ENCODE peak calls at places on chromosomes 6 and 20, in seven cellular contexts. N is spleen, W is sigmoid colon, U is suprapubic skin, D is HCT116, Z is HepG2, Q is breast epithelium. O is an unnamed sample.

GRCh38 chr20:24389686-24390085 is 79.7 kb upstream of the SYNDIG1 start:
- DNase-seq in N (no peak), W (no peak), U (no peak), D (no peak), Z (no peak), Q (no peak), O (no peak)

GRCh38 chr6:139395891-139396299 is 21.4 kb upstream of the CITED2 start:
- DNase-seq in N (no peak), W (no peak), U (no peak), D (no peak), Z (no peak), Q (no peak), O (no peak)

GRCh38 chr6:134065706-134066105 is 13.3 kb upstream of the SLC2A12 start:
- DNase-seq in N (no peak), W (no peak), U (no peak), D (peak; percentile 32), Z (peak; percentile 30), Q (no peak), O (no peak)

GRCh38 chr6:29917843-29918242 is 24.5 kb upstream of the HLA-A start:
- DNase-seq in N (no peak), W (no peak), U (no peak), D (no peak), Z (no peak), Q (no peak), O (no peak)

GRCh38 chr6:136587527-136587926 is 37.3 kb upstream of the MAP7 start:
- DNase-seq in N (no peak), W (no peak), U (no peak), D (no peak), Z (no peak), Q (no peak), O (no peak)

GRCh38 chr20:57180954-57181353 is 85.5 kb downstream of the BMP7 start:
- DNase-seq in N (no peak), W (no peak), U (no peak), D (no peak), Z (no peak), Q (no peak), O (no peak)

GRCh38 chr6:130513770-130514169 is 148.0 kb downstream of the TMEM200A start:
- DNase-seq in N (no peak), W (no peak), U (no peak), D (no peak), Z (no peak), Q (peak; percentile 35), O (peak; percentile 9)

GRCh38 chr20:45727044-45727443 is 4.9 kb downstream of the SPINT4 start:
- DNase-seq in N (no peak), W (no peak), U (no peak), D (no peak), Z (no peak), Q (no peak), O (no peak)

GRCh38 chr6:88626460-88626859 is 337.0 kb downstream of the RNGTT start:
- DNase-seq in N (no peak), W (no peak), U (no peak), D (no peak), Z (no peak), Q (no peak), O (no peak)

GRCh38 chr20:23116301-23117089 is 30.4 kb upstream of the CD93 start:
- DNase-seq in N (peak; percentile 72), W (peak; percentile 59), U (no peak), D (no peak), Z (peak; percentile 25), Q (no peak), O (no peak)

GRCh38 chr20:37901667-37902503 is 1.0 kb upstream of the VSTM2L start:
- DNase-seq in N (no peak), W (no peak), U (no peak), D (peak; percentile 4), Z (peak; percentile 61), Q (peak; percentile 19), O (no peak)

GRCh38 chr20:8060977-8061376 is 41.4 kb upstream of the TMX4 start:
- DNase-seq in N (no peak), W (no peak), U (no peak), D (no peak), Z (no peak), Q (no peak), O (no peak)

GRCh38 chr6:14883921-14884320 is 361.9 kb upstream of the JARID2 start:
- DNase-seq in N (no peak), W (no peak), U (no peak), D (no peak), Z (no peak), Q (no peak), O (no peak)

GRCh38 chr6:139370707-139371345 is 3.6 kb downstream of the CITED2 start:
- DNase-seq in N (no peak), W (no peak), U (no peak), D (no peak), Z (no peak), Q (no peak), O (no peak)

GRCh38 chr6:139567095-139567494 is 192.6 kb upstream of the CITED2 start:
- DNase-seq in N (no peak), W (no peak), U (no peak), D (no peak), Z (no peak), Q (no peak), O (no peak)

GRCh38 chr6:40922281-40922680 is 116.7 kb downstream of the UNC5CL start:
- DNase-seq in N (no peak), W (no peak), U (no peak), D (no peak), Z (no peak), Q (no peak), O (no peak)

GRCh38 chr20:8287328-8287727 is 155.3 kb downstream of the PLCB1 start:
- DNase-seq in N (no peak), W (no peak), U (no peak), D (no peak), Z (no peak), Q (no peak), O (no peak)

GRCh38 chr6:89433637-89434499 is 916 bp downstream of the ANKRD6 start:
- DNase-seq in N (peak; percentile 84), W (no peak), U (no peak), D (no peak), Z (no peak), Q (peak; percentile 34), O (peak; percentile 20)

DNA sequence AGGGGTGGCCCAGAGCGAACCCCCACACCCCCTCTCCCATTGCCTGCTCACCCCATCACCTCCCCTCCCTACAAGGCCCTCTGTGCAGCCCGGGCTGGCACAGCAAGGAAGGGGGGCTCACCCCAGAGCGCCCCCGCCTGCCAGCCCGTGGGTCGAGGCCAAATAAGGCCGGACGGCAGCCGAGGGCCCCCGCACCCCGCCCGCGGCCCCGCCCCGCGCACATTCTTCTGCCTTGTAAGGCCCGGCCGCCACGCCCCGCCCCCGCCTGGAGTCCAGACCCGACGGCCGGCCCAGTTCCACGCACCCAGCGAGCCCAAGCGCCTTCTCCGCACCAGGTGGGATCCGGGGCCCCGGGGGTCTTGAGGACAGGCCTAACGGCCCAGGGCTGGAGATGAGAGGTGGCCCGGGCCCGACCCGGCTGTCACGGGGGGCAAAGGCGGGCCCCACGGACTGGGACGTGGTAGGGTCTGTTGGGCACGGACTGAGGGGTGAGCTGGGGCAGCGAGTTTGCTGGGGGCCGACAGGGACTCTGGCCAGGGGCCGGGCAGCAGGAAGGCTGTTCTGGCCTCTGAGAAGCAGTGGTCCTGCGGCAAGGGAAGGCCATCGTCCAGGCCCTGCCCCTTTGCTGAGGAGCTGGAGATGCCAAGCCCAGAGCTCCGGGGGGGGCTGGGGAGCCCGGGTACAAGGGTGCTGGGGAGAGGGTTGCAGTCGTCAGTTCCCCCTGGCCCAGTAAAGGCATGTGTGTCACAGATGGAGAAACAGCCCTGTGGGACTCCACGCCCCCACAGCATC is at the start of gene MYL9:
- DNase-seq in N (peak; percentile 92), W (peak; percentile 99), U (peak; percentile 95), D (no peak), Z (no peak), Q (peak; percentile 94), O (peak; percentile 89)
- TF ChIP-seq POLR2AphosphoS5 in N (peak; percentile 49), W (peak; percentile 93), U (no peak), D (peak; percentile 55), Z (no peak), Q (no peak), O (peak; percentile 72)

GRCh38 chr6:149716584-149716983 is 1.3 kb downstream of the LATS1 start:
- DNase-seq in N (no peak), W (no peak), U (no peak), D (no peak), Z (no peak), Q (no peak), O (no peak)

GRCh38 chr6:149716181-149716580 is 1.7 kb downstream of the LATS1 start:
- DNase-seq in N (no peak), W (no peak), U (no peak), D (no peak), Z (no peak), Q (no peak), O (no peak)

GRCh38 chr6:149719531-149719930 is 1.6 kb upstream of the LATS1 start:
- DNase-seq in N (no peak), W (no peak), U (no peak), D (no peak), Z (no peak), Q (no peak), O (no peak)

GRCh38 chr6:149717255-149717587 is 680 bp downstream of the LATS1 start:
- DNase-seq in N (no peak), W (no peak), U (no peak), D (no peak), Z (no peak), Q (no peak), O (no peak)

DNA sequence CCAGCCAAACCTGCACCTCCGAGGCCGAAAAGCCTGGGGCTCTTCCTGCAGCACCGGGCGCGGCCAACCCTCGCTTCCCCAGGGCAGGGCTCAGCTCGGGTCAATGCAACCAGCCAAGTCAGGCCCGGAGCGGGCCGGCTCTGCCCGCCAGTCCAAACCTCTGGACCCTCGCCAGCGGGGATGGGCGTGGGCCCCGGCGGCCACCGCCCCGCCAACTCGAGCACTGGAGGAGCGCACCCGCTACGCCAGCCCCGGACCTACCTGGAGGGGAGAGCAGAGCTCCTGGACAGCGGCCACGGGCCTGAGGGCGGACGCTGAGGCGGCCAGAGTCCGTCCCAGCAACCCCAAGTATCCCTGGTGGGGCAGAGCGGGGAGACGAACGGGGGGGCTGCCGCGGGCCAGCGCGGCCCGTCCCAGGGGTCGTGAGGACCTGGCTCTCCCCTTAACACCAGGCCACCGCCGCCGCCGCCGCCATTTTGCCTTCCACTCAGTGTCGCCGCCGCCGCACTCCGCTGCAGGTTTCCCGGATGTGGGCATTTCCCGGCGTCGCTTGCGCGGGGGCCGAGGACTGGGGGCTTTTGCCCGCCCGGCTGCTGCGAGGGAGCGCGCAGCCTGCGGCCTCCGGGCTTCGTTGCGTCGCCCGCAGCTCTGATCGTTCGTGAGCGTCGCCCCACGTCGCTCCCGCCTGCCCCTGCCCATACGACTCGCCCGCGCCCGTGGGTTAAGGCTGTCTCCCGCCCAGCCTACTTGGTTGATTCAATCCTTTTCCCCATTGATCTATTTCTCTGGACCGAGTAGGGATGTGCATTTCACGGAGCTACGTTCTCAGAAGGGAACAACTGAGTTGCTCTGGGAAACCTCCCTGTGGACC is at the start of gene LATS1:
- DNase-seq in N (peak; percentile 98), W (peak; percentile 95), U (peak; percentile 96), D (peak; percentile 43), Z (peak; percentile 81), Q (peak; percentile 84), O (peak; percentile 91)
- TF ChIP-seq POLR2A in N (peak; percentile 50), W (peak; percentile 81), U (peak; percentile 48), D (peak; percentile 91), Z (peak; percentile 95), Q (peak; percentile 69), O (peak; percentile 83)

GRCh38 chr6:39213195-39213920 is 15.9 kb downstream of the KCNK5 start:
- DNase-seq in N (no peak), W (no peak), U (no peak), D (no peak), Z (no peak), Q (no peak), O (no peak)
- TF ChIP-seq POLR2AphosphoS5 in N (no peak), W (no peak), U (no peak), D (no peak), Z (no peak), Q (no peak), O (no peak)

GRCh38 chr6:128179890-128180440 is 279.1 kb upstream of the THEMIS start:
- DNase-seq in N (no peak), W (no peak), U (no peak), D (no peak), Z (no peak), Q (no peak), O (no peak)
- TF ChIP-seq POLR2A in N (no peak), W (no peak), U (no peak), D (no peak), Z (no peak), Q (no peak), O (no peak)